ENCODE peak calls at places on chromosome 1, in eight cellular contexts. One of them, this sample, is unnamed.

GRCh38 chr1:1347663-1348419 is 1.4 kb downstream of the DVL1 start:
- DNase-seq in progenitor cell of endocrine pancreas: no peak
- DNase-seq in HAP-1: peak; percentile 72
- DNase-seq in iPS-NIHi11: peak; percentile 80
- DNase-seq in NCI-H2029 treated with DMSO at 0.1 percent for 48 hours: no peak
- DNase-seq in fibroblast of the aortic adventitia: no peak
- DNase-seq in WTC11: peak; percentile 63
- DNase-seq in KBM-7: no peak
- DNase-seq in this sample: peak; percentile 86

GRCh38 chr1:6100801-6101783 is 55.4 kb downstream of the KCNAB2 start:
- DNase-seq in progenitor cell of endocrine pancreas: no peak
- DNase-seq in HAP-1: no peak
- DNase-seq in iPS-NIHi11: no peak
- DNase-seq in NCI-H2029 treated with DMSO at 0.1 percent for 48 hours: no peak
- DNase-seq in fibroblast of the aortic adventitia: no peak
- DNase-seq in WTC11: no peak
- DNase-seq in KBM-7: peak; percentile 32
- DNase-seq in this sample: no peak

GRCh38 chr1:201937624-201938212 is 8.6 kb downstream of the LMOD1 start:
- DNase-seq in progenitor cell of endocrine pancreas: no peak
- DNase-seq in HAP-1: no peak
- DNase-seq in iPS-NIHi11: no peak
- DNase-seq in NCI-H2029 treated with DMSO at 0.1 percent for 48 hours: no peak
- DNase-seq in fibroblast of the aortic adventitia: peak; percentile 77
- DNase-seq in WTC11: no peak
- DNase-seq in KBM-7: no peak
- DNase-seq in this sample: no peak

GRCh38 chr1:66271904-66272254 is 262.1 kb upstream of the SGIP1 start:
- DNase-seq in progenitor cell of endocrine pancreas: no peak
- DNase-seq in HAP-1: no peak
- DNase-seq in iPS-NIHi11: no peak
- DNase-seq in NCI-H2029 treated with DMSO at 0.1 percent for 48 hours: no peak
- DNase-seq in fibroblast of the aortic adventitia: peak; percentile 60
- DNase-seq in WTC11: no peak
- DNase-seq in KBM-7: peak; percentile 22
- DNase-seq in this sample: peak; percentile 57

GRCh38 chr1:25034736-25035522 is 104.9 kb upstream of the RUNX3 start:
- DNase-seq in progenitor cell of endocrine pancreas: no peak
- DNase-seq in HAP-1: no peak
- DNase-seq in iPS-NIHi11: no peak
- DNase-seq in NCI-H2029 treated with DMSO at 0.1 percent for 48 hours: no peak
- DNase-seq in fibroblast of the aortic adventitia: no peak
- DNase-seq in WTC11: no peak
- DNase-seq in KBM-7: no peak
- DNase-seq in this sample: no peak

GRCh38 chr1:240004086-240004749 is 87.5 kb upstream of the FMN2 start:
- DNase-seq in progenitor cell of endocrine pancreas: no peak
- DNase-seq in HAP-1: peak; percentile 55
- DNase-seq in iPS-NIHi11: peak; percentile 58
- DNase-seq in NCI-H2029 treated with DMSO at 0.1 percent for 48 hours: no peak
- DNase-seq in fibroblast of the aortic adventitia: peak; percentile 19
- DNase-seq in WTC11: peak; percentile 38
- DNase-seq in KBM-7: peak; percentile 49
- DNase-seq in this sample: peak; percentile 66

GRCh38 chr1:145991799-145992412 is 4.5 kb downstream of the TXNIP start:
- DNase-seq in progenitor cell of endocrine pancreas: no peak
- DNase-seq in HAP-1: no peak
- DNase-seq in iPS-NIHi11: no peak
- DNase-seq in NCI-H2029 treated with DMSO at 0.1 percent for 48 hours: no peak
- DNase-seq in fibroblast of the aortic adventitia: no peak
- DNase-seq in WTC11: no peak
- DNase-seq in KBM-7: peak; percentile 42
- DNase-seq in this sample: no peak

GRCh38 chr1:117268926-117269378 is 58.2 kb upstream of the VTCN1 start:
- DNase-seq in progenitor cell of endocrine pancreas: no peak
- DNase-seq in HAP-1: no peak
- DNase-seq in iPS-NIHi11: peak; percentile 70
- DNase-seq in NCI-H2029 treated with DMSO at 0.1 percent for 48 hours: no peak
- DNase-seq in fibroblast of the aortic adventitia: no peak
- DNase-seq in WTC11: peak; percentile 62
- DNase-seq in KBM-7: no peak
- DNase-seq in this sample: peak; percentile 91

GRCh38 chr1:160112370-160112769 is 3.2 kb upstream of the ATP1A2 start:
- DNase-seq in progenitor cell of endocrine pancreas: no peak
- DNase-seq in HAP-1: no peak
- DNase-seq in iPS-NIHi11: no peak
- DNase-seq in NCI-H2029 treated with DMSO at 0.1 percent for 48 hours: no peak
- DNase-seq in fibroblast of the aortic adventitia: no peak
- DNase-seq in WTC11: no peak
- DNase-seq in KBM-7: no peak
- DNase-seq in this sample: no peak

GRCh38 chr1:101971309-101971708 is 25.4 kb downstream of the OLFM3 start:
- DNase-seq in progenitor cell of endocrine pancreas: no peak
- DNase-seq in HAP-1: no peak
- DNase-seq in iPS-NIHi11: no peak
- DNase-seq in NCI-H2029 treated with DMSO at 0.1 percent for 48 hours: no peak
- DNase-seq in fibroblast of the aortic adventitia: no peak
- DNase-seq in WTC11: no peak
- DNase-seq in KBM-7: no peak
- DNase-seq in this sample: no peak

GRCh38 chr1:241998412-241998921 is 431 bp downstream of the MAP1LC3C start:
- DNase-seq in progenitor cell of endocrine pancreas: peak; percentile 37
- DNase-seq in HAP-1: peak; percentile 85
- DNase-seq in iPS-NIHi11: peak; percentile 77
- DNase-seq in NCI-H2029 treated with DMSO at 0.1 percent for 48 hours: no peak
- DNase-seq in fibroblast of the aortic adventitia: peak; percentile 91
- DNase-seq in WTC11: peak; percentile 80
- DNase-seq in KBM-7: peak; percentile 68
- DNase-seq in this sample: peak; percentile 93